ENCODE peak calls at places on chromosome 1, in nine cellular contexts. T is Peyer's patch, U is spleen, K is left ventricle myocardium inferior, F is cardiac muscle cell, O is colonic mucosa, Q is keratinocyte, S is hepatocyte, D is esophagus squamous epithelium. M is an unnamed sample. For H3K36me3, the result is how much of the 10 kb centered on the place peaks cover.

GRCh38 chr1:100894622-100895539 is at the start of gene EXTL2:
- DNase-seq in T (peak), U (peak), K (peak), F (peak), O (peak), Q (peak), S (peak), D (peak), M (peak)

GRCh38 chr1:28521502-28522164 is 15.8 kb downstream of the RCC1 start:
- DNase-seq in T (no peak), U (no peak), K (no peak), F (no peak), O (no peak), Q (no peak), S (no peak), D (no peak), M (no peak)

GRCh38 chr1:232704694-232705680 is 75.1 kb upstream of the SIPA1L2 start:
- DNase-seq in T (peak), U (no peak), K (no peak), F (no peak), O (peak), Q (peak), S (peak), D (no peak), M (no peak)

GRCh38 chr1:64242895-64243756 is 39.7 kb downstream of the UBE2U start:
- DNase-seq in T (no peak), U (no peak), K (no peak), F (peak), O (no peak), Q (no peak), S (peak), D (no peak), M (no peak)

GRCh38 chr1:202348005-202348508 is 442 bp upstream of the PPP1R12B start:
- DNase-seq in T (no peak), U (no peak), K (no peak), F (no peak), O (no peak), Q (no peak), S (no peak), D (no peak), M (no peak)

GRCh38 chr1:6580588-6581270 is 935 bp downstream of the ZBTB48 start:
- DNase-seq in T (no peak), U (peak), K (no peak), F (no peak), O (peak), Q (no peak), S (peak), D (no peak), M (no peak)

GRCh38 chr1:192709544-192709943 is 73.6 kb downstream of the RGS13 start:
- DNase-seq in T (no peak), U (no peak), K (no peak), F (no peak), O (no peak), Q (no peak), S (no peak), D (no peak), M (no peak)

GRCh38 chr1:43729816-43730463 is 22.6 kb downstream of the ST3GAL3 start:
- DNase-seq in T (no peak), U (no peak), K (no peak), F (no peak), O (no peak), Q (no peak), S (no peak), D (no peak), M (no peak)

GRCh38 chr1:207612762-207613161 is 32.2 kb upstream of the CR1L start:
- DNase-seq in T (no peak), U (no peak), K (no peak), F (no peak), O (no peak), Q (no peak), S (no peak), D (no peak), M (no peak)

GRCh38 chr1:188433428-188433827 is 1604.7 kb downstream of the PLA2G4A start:
- DNase-seq in T (no peak), U (no peak), K (no peak), F (no peak), O (no peak), Q (no peak), S (no peak), D (no peak), M (no peak)

GRCh38 chr1:27364696-27365371 is 1.9 kb downstream of the MAP3K6 start:
- DNase-seq in T (no peak), U (no peak), K (no peak), F (no peak), O (peak), Q (no peak), S (no peak), D (no peak), M (no peak)

GRCh38 chr1:153345187-153346066 is 3.2 kb downstream of the PGLYRP4 start:
- DNase-seq in T (no peak), U (no peak), K (no peak), F (no peak), O (peak), Q (no peak), S (no peak), D (no peak), M (no peak)

GRCh38 chr1:229223498-229223897 is 47.4 kb upstream of the RAB4A start:
- DNase-seq in T (no peak), U (no peak), K (no peak), F (no peak), O (no peak), Q (no peak), S (peak), D (no peak), M (no peak)

GRCh38 chr1:14120895-14121294 is 420.9 kb downstream of the PRDM2 start:
- DNase-seq in T (no peak), U (no peak), K (no peak), F (no peak), O (no peak), Q (no peak), S (no peak), D (no peak), M (no peak)

GRCh38 chr1:28374297-28374696 is 4.8 kb downstream of the PHACTR4 start:
- DNase-seq in T (no peak), U (no peak), K (no peak), F (no peak), O (no peak), Q (no peak), S (no peak), D (no peak), M (no peak)

GRCh38 chr1:68384321-68384813 is 65.4 kb downstream of the RPE65 start:
- DNase-seq in T (no peak), U (no peak), K (no peak), F (no peak), O (no peak), Q (peak), S (peak), D (no peak), M (no peak)

GRCh38 chr1:15370781-15371467 is 38.8 kb upstream of the EFHD2 start:
- DNase-seq in T (peak), U (peak), K (peak), F (no peak), O (peak), Q (no peak), S (no peak), D (no peak), M (no peak)

GRCh38 chr1:115136106-115136505 is 46.8 kb upstream of the TSPAN2 start:
- DNase-seq in T (no peak), U (no peak), K (no peak), F (no peak), O (no peak), Q (no peak), S (no peak), D (no peak), M (no peak)

GRCh38 chr1:72557446-72558049 is 275.2 kb upstream of the NEGR1 start:
- DNase-seq in T (no peak), U (no peak), K (no peak), F (peak), O (no peak), Q (no peak), S (peak), D (no peak), M (no peak)

GRCh38 chr1:181159451-181160151 is 71.1 kb downstream of the IER5 start:
- DNase-seq in T (peak), U (no peak), K (no peak), F (no peak), O (peak), Q (peak), S (no peak), D (no peak), M (no peak)

GRCh38 chr1:53410100-53410541 is 49.1 kb upstream of the DMRTB1 start:
- DNase-seq in T (no peak), U (no peak), K (no peak), F (no peak), O (no peak), Q (no peak), S (no peak), D (no peak), M (no peak)

GRCh38 chr1:21931171-21932093 is 5.7 kb downstream of the HSPG2 start:
- DNase-seq in T (peak), U (peak), K (peak), F (peak), O (peak), Q (no peak), S (peak), D (no peak), M (peak)

GRCh38 chr1:62509028-62509427 is 72.2 kb downstream of the USP1 start:
- DNase-seq in T (peak), U (no peak), K (no peak), F (no peak), O (no peak), Q (no peak), S (no peak), D (no peak), M (no peak)

GRCh38 chr1:11272842-11273594 is at the start of gene UBIAD1:
- DNase-seq in T (peak), U (peak), K (peak), F (peak), O (peak), Q (peak), S (peak), D (peak), M (peak)

GRCh38 chr1:11273595-11274234 is 717 bp downstream of the UBIAD1 start:
- DNase-seq in T (no peak), U (no peak), K (no peak), F (peak), O (no peak), Q (no peak), S (no peak), D (no peak), M (no peak)

DNA sequence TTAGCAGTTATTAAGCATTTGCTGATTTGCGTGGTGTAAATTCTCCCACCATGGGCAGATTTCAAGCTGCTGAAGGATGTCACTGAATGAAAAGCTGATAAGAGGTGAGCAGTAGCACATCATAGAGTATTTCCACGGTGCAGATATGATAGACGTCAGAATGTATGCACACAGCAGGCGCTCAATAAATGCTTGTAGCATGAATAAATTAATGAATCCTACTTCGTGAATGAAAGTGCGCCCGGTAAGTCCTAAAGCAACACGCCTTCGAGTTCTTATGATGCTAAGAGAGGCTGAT is 505 bp upstream of the UBIAD1 start:
- DNase-seq in T (no peak), U (no peak), K (no peak), F (no peak), O (no peak), Q (no peak), S (no peak), D (no peak), M (no peak)
- TF ChIP-seq CTCF in T (no peak), U (no peak), K (no peak), F (peak), O (no peak), Q (no peak), S (peak), D (no peak), M (no peak)

DNA sequence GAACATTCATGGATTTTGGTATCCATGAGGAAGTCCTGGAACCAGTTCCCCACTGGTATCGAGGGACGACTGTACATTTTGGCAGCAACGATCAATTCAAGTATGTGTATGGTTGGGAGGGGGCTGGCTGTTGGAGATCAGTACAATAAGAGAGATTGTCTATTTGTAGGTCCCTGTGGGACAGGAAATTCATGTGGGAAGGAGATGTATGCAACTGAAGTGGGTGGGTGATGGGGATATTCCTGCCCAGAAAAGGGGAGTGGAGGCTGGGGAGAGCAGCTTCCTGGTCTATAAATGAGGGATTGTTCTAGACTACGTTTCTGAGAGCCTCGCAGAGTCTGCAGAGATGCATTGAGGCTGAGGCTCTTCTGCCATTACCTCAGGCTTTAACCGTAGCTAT is 140.2 kb upstream of the MAGI3 start:
- DNase-seq in T (no peak), U (no peak), K (no peak), F (no peak), O (no peak), Q (no peak), S (no peak), D (no peak), M (no peak)
- H3K27ac ChIP-seq in T (no peak), U (no peak), K (no peak), F (no peak), O (no peak), Q (no peak), S (no peak), D (no peak), M (no peak)

DNA sequence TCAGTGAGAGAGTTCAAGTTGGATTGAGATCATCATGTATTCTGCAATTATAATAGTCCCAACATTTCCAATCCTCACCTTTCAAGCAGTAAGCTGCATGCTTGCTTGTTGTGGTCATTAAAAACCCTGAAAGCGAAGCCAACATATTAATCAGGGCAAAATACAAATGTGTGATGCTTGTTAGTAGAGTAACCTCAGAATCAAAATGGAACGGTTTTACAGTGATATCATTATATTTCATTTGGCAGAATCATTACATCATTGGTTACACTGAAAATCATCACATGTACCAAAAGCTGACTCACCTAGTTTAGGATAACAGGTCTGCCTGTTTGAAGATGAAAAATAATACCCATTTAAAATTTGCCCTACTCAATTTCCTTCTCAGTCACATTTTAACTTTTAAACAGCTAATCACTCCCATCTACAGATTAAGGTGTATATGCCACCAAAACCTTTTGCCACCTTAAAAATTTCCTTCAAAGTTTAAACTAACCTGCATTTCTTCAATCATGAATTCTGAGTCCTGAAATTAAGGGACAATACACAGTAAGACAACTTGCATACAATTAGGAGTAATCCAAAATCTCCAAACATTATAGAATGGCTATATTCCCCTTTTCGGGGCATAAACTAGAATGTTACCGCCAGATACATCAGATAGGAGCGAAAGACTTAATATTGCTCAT is 3.5 kb downstream of the GAS5 start:
- DNase-seq in T (no peak), U (no peak), K (no peak), F (no peak), O (no peak), Q (no peak), S (no peak), D (no peak), M (no peak)
- H3K36me3 ChIP-seq in T (under half), U (under half), K (half or more), F (under half), O (under half), Q (under half), S (under half), D (under half), M (half or more)

GRCh38 chr1:45134468-45134873 is 71.9 kb downstream of the ZSWIM5 start:
- DNase-seq in T (no peak), U (no peak), K (no peak), F (no peak), O (peak), Q (no peak), S (peak), D (no peak), M (no peak)
- TF ChIP-seq CTCF in T (no peak), U (no peak), K (no peak), F (no peak), O (no peak), Q (no peak), S (no peak), D (no peak), M (no peak)